ENCODE peak calls at places on chromosomes 13 and 19, in ten cellular contexts. I, A, G, H, T, Z, P, Y, U and W are unnamed samples.

GRCh38 chr13:45781553-45782326 is 69.8 kb downstream of the SIAH3 start:
- DNase-seq in I (peak; percentile 54), A (peak; percentile 47), G (no peak), H (no peak), T (peak; percentile 69), Z (no peak), P (no peak), Y (no peak), U (peak; percentile 86), W (no peak)

GRCh38 chr19:1018393-1018792 is 2.5 kb downstream of the TMEM259 start:
- DNase-seq in I (no peak), A (no peak), G (no peak), H (no peak), T (no peak), Z (no peak), P (no peak), Y (no peak), U (no peak), W (no peak)

GRCh38 chr19:47699360-47699917 is 13.8 kb upstream of the EHD2 start:
- DNase-seq in I (peak; percentile 71), A (no peak), G (peak; percentile 58), H (peak; percentile 83), T (no peak), Z (no peak), P (no peak), Y (no peak), U (peak; percentile 83), W (no peak)

GRCh38 chr19:4557971-4558941 is 1.2 kb downstream of the SEMA6B start:
- DNase-seq in I (peak; percentile 65), A (no peak), G (peak; percentile 48), H (peak; percentile 67), T (no peak), Z (no peak), P (no peak), Y (no peak), U (peak; percentile 83), W (no peak)

GRCh38 chr19:46784262-46785053 is 3.9 kb downstream of the SLC1A5 start:
- DNase-seq in I (peak; percentile 86), A (peak; percentile 84), G (peak; percentile 25), H (peak; percentile 82), T (peak; percentile 97), Z (peak; percentile 72), P (peak; percentile 23), Y (peak; percentile 66), U (peak; percentile 66), W (no peak)

GRCh38 chr13:37295046-37295445 is 189.6 kb upstream of the CSNK1A1L start:
- DNase-seq in I (no peak), A (peak; percentile 46), G (no peak), H (no peak), T (no peak), Z (no peak), P (no peak), Y (no peak), U (no peak), W (no peak)

GRCh38 chr19:54017266-54017665 is 25.8 kb downstream of the CACNG6 start:
- DNase-seq in I (no peak), A (peak; percentile 65), G (no peak), H (peak; percentile 56), T (no peak), Z (no peak), P (no peak), Y (no peak), U (no peak), W (no peak)

GRCh38 chr19:50333737-50334617 is 4.8 kb upstream of the KCNC3 start:
- DNase-seq in I (peak; percentile 89), A (no peak), G (peak; percentile 82), H (peak; percentile 50), T (no peak), Z (peak; percentile 21), P (no peak), Y (peak; percentile 84), U (peak; percentile 96), W (no peak)

GRCh38 chr19:30864460-30865215 is 484.6 kb downstream of the TSHZ3 start:
- DNase-seq in I (no peak), A (no peak), G (no peak), H (no peak), T (no peak), Z (no peak), P (no peak), Y (no peak), U (no peak), W (no peak)

GRCh38 chr13:30341815-30342570 is 34.6 kb upstream of the KATNAL1 start:
- DNase-seq in I (peak; percentile 76), A (peak; percentile 96), G (no peak), H (no peak), T (peak; percentile 67), Z (peak; percentile 82), P (peak; percentile 45), Y (no peak), U (peak; percentile 77), W (no peak)

GRCh38 chr13:50125306-50125555 is 110.0 kb downstream of the KCNRG start:
- DNase-seq in I (no peak), A (no peak), G (no peak), H (no peak), T (no peak), Z (no peak), P (no peak), Y (no peak), U (no peak), W (no peak)

GRCh38 chr19:49212302-49212701 is 54.7 kb downstream of the TRPM4 start:
- DNase-seq in I (no peak), A (no peak), G (no peak), H (no peak), T (no peak), Z (no peak), P (no peak), Y (no peak), U (no peak), W (no peak)

GRCh38 chr19:38685666-38686529 is 38.4 kb downstream of the ACTN4 start:
- DNase-seq in I (no peak), A (peak; percentile 69), G (no peak), H (peak; percentile 80), T (no peak), Z (no peak), P (no peak), Y (no peak), U (peak; percentile 38), W (no peak)

GRCh38 chr13:27425918-27426630 is 1.7 kb downstream of the GTF3A start:
- DNase-seq in I (peak; percentile 95), A (peak; percentile 86), G (peak; percentile 73), H (peak; percentile 73), T (peak; percentile 81), Z (peak; percentile 31), P (peak; percentile 70), Y (peak; percentile 85), U (peak; percentile 73), W (no peak)

GRCh38 chr13:71148391-71148790 is 718.6 kb downstream of the DACH1 start:
- DNase-seq in I (no peak), A (no peak), G (no peak), H (no peak), T (no peak), Z (no peak), P (no peak), Y (no peak), U (no peak), W (no peak)

GRCh38 chr13:33109319-33109718 is 93.1 kb downstream of the KL start:
- DNase-seq in I (no peak), A (no peak), G (no peak), H (no peak), T (no peak), Z (no peak), P (no peak), Y (no peak), U (no peak), W (no peak)

GRCh38 chr13:43014162-43014561 is 9.2 kb upstream of the DNAJC15 start:
- DNase-seq in I (no peak), A (no peak), G (no peak), H (no peak), T (no peak), Z (no peak), P (no peak), Y (no peak), U (no peak), W (no peak)

GRCh38 chr13:98470920-98471319 is 106.0 kb downstream of the STK24 start:
- DNase-seq in I (peak; percentile 31), A (no peak), G (no peak), H (no peak), T (no peak), Z (no peak), P (no peak), Y (no peak), U (no peak), W (no peak)

GRCh38 chr13:98468929-98469328 is 108.0 kb downstream of the STK24 start:
- DNase-seq in I (peak; percentile 41), A (no peak), G (no peak), H (no peak), T (no peak), Z (no peak), P (no peak), Y (no peak), U (no peak), W (no peak)

GRCh38 chr13:98467263-98467985 is 109.5 kb downstream of the STK24 start:
- DNase-seq in I (no peak), A (no peak), G (no peak), H (no peak), T (no peak), Z (no peak), P (no peak), Y (no peak), U (no peak), W (no peak)

GRCh38 chr13:98466634-98467236 is 110.2 kb downstream of the STK24 start:
- DNase-seq in I (no peak), A (peak; percentile 59), G (peak; percentile 31), H (peak; percentile 84), T (no peak), Z (no peak), P (no peak), Y (no peak), U (no peak), W (no peak)

GRCh38 chr13:98468352-98468751 is 108.6 kb downstream of the STK24 start:
- DNase-seq in I (peak; percentile 39), A (no peak), G (no peak), H (no peak), T (no peak), Z (no peak), P (no peak), Y (no peak), U (no peak), W (no peak)
- H3K27ac ChIP-seq in I (no peak overlapping the region), A (no peak overlapping the region), G (no peak overlapping the region), H (no peak overlapping the region), T (no peak overlapping the region), Z (no peak overlapping the region), P (no peak overlapping the region), Y (no peak overlapping the region), U (peak overlapping the region; percentile 62), W (no peak overlapping the region)

GRCh38 chr19:43581467-43581866 is 5.9 kb downstream of the PINLYP start:
- DNase-seq in I (no peak), A (no peak), G (no peak), H (no peak), T (no peak), Z (peak; percentile 26), P (no peak), Y (no peak), U (no peak), W (no peak)
- H3K27ac ChIP-seq in I (no peak overlapping the region), A (no peak overlapping the region), G (no peak overlapping the region), H (no peak overlapping the region), T (no peak overlapping the region), Z (peak overlapping the region; percentile 62), P (peak overlapping the region; percentile 16), Y (no peak overlapping the region), U (no peak overlapping the region), W (no peak overlapping the region)

GRCh38 chr19:51978882-51979281 is 7.8 kb downstream of the ZNF350 start:
- DNase-seq in I (no peak), A (no peak), G (no peak), H (no peak), T (no peak), Z (no peak), P (no peak), Y (no peak), U (no peak), W (no peak)
- H3K27ac ChIP-seq in I (no peak overlapping the region), A (no peak overlapping the region), G (no peak overlapping the region), H (no peak overlapping the region), T (no peak overlapping the region), Z (no peak overlapping the region), P (no peak overlapping the region), Y (no peak overlapping the region), U (no peak overlapping the region), W (no peak overlapping the region)

GRCh38 chr19:13039211-13039789 is 44.0 kb downstream of the NFIX start:
- DNase-seq in I (no peak), A (no peak), G (no peak), H (no peak), T (no peak), Z (no peak), P (no peak), Y (no peak), U (no peak), W (no peak)
- H3K27ac ChIP-seq in I (no peak overlapping the region), A (peak overlapping the region; percentile 2), G (no peak overlapping the region), H (no peak overlapping the region), T (no peak overlapping the region), Z (no peak overlapping the region), P (peak overlapping the region; percentile 97), Y (no peak overlapping the region), U (no peak overlapping the region), W (no peak overlapping the region)